ENCODE peak calls at places on chromosomes 13 and 19, in four cellular contexts. X is fibroblast of pulmonary artery, Y is anterior cingulate cortex, J is pancreas. P is an unnamed sample.

GRCh38 chr13:21330126-21330861 is 128.8 kb downstream of the ZDHHC20 start:
- DNase-seq in X (no peak), Y (no peak), J (no peak), P (no peak)

GRCh38 chr13:31174018-31174417 is 12.3 kb upstream of the HSPH1 start:
- DNase-seq in J (no peak), Y (no peak), X (peak), P (no peak)

GRCh38 chr19:31905980-31906948 is 439.1 kb upstream of the ZNF507 start:
- DNase-seq in J (no peak), Y (no peak), X (no peak), P (no peak)

GRCh38 chr13:76764429-76764828 is 121.8 kb downstream of the KCTD12 start:
- DNase-seq in J (no peak), X (peak), Y (no peak), P (no peak)

GRCh38 chr13:99859178-99860177 is 112.1 kb downstream of the ZIC5 start:
- DNase-seq in Y (no peak), X (no peak), J (no peak), P (no peak)

GRCh38 chr13:24131749-24132148 is 28.8 kb upstream of the SPATA13 start:
- DNase-seq in J (no peak), X (no peak), Y (no peak), P (no peak)

GRCh38 chr19:49767380-49767779 is 579 bp downstream of the AP2A1 start:
- DNase-seq in X (no peak), J (no peak), Y (no peak), P (no peak)

GRCh38 chr19:49889687-49890348 is 6.9 kb downstream of the IL4I1 start:
- DNase-seq in X (peak), J (peak), Y (peak), P (no peak)

GRCh38 chr13:70895599-70895998 is 787.3 kb upstream of the KLHL1 start:
- DNase-seq in Y (no peak), J (no peak), X (no peak), P (no peak)

GRCh38 chr13:109408596-109409382 is 377.6 kb downstream of the IRS2 start:
- DNase-seq in Y (no peak), X (no peak), J (no peak), P (no peak)

GRCh38 chr13:69092615-69093322 is 1014.9 kb upstream of the ATXN8OS start:
- DNase-seq in Y (no peak), J (no peak), X (no peak), P (no peak)

GRCh38 chr19:38287604-38288003 is 16.4 kb upstream of the C19orf33 start:
- DNase-seq in J (no peak), Y (no peak), X (no peak), P (no peak)

GRCh38 chr13:66219493-66219892 is 1010.6 kb downstream of the PCDH9 start:
- DNase-seq in Y (no peak), J (no peak), X (no peak), P (no peak)

GRCh38 chr19:55178781-55179569 is 1.1 kb downstream of the SYT5 start:
- DNase-seq in X (peak), Y (peak), J (peak), P (no peak)

GRCh38 chr13:44710576-44710975 is 134.4 kb upstream of the TSC22D1 start:
- DNase-seq in J (no peak), Y (no peak), X (peak), P (peak)

GRCh38 chr13:28423010-28423409 is 71.9 kb downstream of the FLT1 start:
- DNase-seq in J (no peak), Y (no peak), X (no peak), P (no peak)

P was measured in HS-27A.